ENCODE peak calls at places on chromosomes 16 and 17, in ten cellular contexts. S is cardiac muscle cell, U is neural progenitor cell, Y is IMR-90, I is tibial nerve, C is pancreas, O is RWPE2, E is AG04450, W is stomach, T is tibial artery. V is an unnamed sample. For H3K27me3, the result is how much of the 10 kb centered on the place peaks cover.

GRCh38 chr16:63289834-63290460 is 1253.7 kb upstream of the CDH8 start:
- DNase-seq in S (peak), U (peak), Y (no peak), I (no peak), C (peak), O (no peak), E (no peak), W (peak), T (peak), V (peak)

GRCh38 chr17:15910791-15911190 is 34.1 kb upstream of the ADORA2B start:
- DNase-seq in S (no peak), U (no peak), Y (peak), I (no peak), C (no peak), O (no peak), E (no peak), W (no peak), T (no peak), V (no peak)

GRCh38 chr17:40528692-40529417 is 27.4 kb upstream of the TNS4 start:
- DNase-seq in S (no peak), U (no peak), Y (no peak), I (no peak), C (no peak), O (peak), E (no peak), W (no peak), T (no peak), V (no peak)

GRCh38 chr17:48037924-48038323 is 327 bp upstream of the COPZ2 start:
- DNase-seq in S (no peak), U (no peak), Y (no peak), I (no peak), C (no peak), O (peak), E (no peak), W (no peak), T (no peak), V (no peak)

GRCh38 chr17:3892095-3892998 is 506 bp downstream of the CAMKK1 start:
- DNase-seq in S (peak), U (peak), Y (peak), I (peak), C (peak), O (peak), E (no peak), W (peak), T (peak), V (peak)

GRCh38 chr16:54290203-54291106 is 3.9 kb upstream of the IRX3 start:
- DNase-seq in S (peak), U (peak), Y (no peak), I (no peak), C (no peak), O (no peak), E (no peak), W (no peak), T (no peak), V (no peak)

GRCh38 chr17:69414408-69415274 is at the start of gene MAP2K6:
- DNase-seq in S (peak), U (peak), Y (peak), I (peak), C (peak), O (peak), E (no peak), W (peak), T (peak), V (peak)

GRCh38 chr17:50425682-50426471 is at the start of gene ACSF2:
- DNase-seq in S (peak), U (peak), Y (peak), I (peak), C (peak), O (peak), E (no peak), W (peak), T (peak), V (peak)

GRCh38 chr16:85610446-85611204 is 2.5 kb upstream of the GSE1 start:
- DNase-seq in S (peak), U (peak), Y (peak), I (peak), C (peak), O (peak), E (peak), W (peak), T (peak), V (peak)

GRCh38 chr17:42720996-42721583 is 23.8 kb downstream of the EZH1 start:
- DNase-seq in S (peak), U (peak), Y (peak), I (peak), C (peak), O (no peak), E (peak), W (no peak), T (no peak), V (peak)

GRCh38 chr16:3988824-3989223 is 108.3 kb upstream of the CREBBP start:
- DNase-seq in S (no peak), U (no peak), Y (no peak), I (no peak), C (no peak), O (no peak), E (no peak), W (no peak), T (no peak), V (peak)

GRCh38 chr16:57514891-57515600 is 21.3 kb downstream of the CCDC102A start:
- DNase-seq in S (peak), U (no peak), Y (no peak), I (no peak), C (no peak), O (no peak), E (no peak), W (no peak), T (no peak), V (no peak)

GRCh38 chr17:36863131-36863530 is 74.1 kb upstream of the LHX1 start:
- DNase-seq in S (no peak), U (no peak), Y (no peak), I (no peak), C (no peak), O (no peak), E (no peak), W (no peak), T (no peak), V (no peak)

GRCh38 chr17:60729854-60730253 is 52.2 kb downstream of the BCAS3 start:
- DNase-seq in S (no peak), U (no peak), Y (peak), I (no peak), C (no peak), O (no peak), E (no peak), W (no peak), T (no peak), V (no peak)
- H3K27ac ChIP-seq in S (no peak), U (no peak), Y (no peak), I (peak), C (no peak), O (no peak), E (no peak), W (no peak), T (no peak), V (no peak)

GRCh38 chr17:79258042-79258441 is 183.4 kb downstream of the ENGASE start:
- DNase-seq in S (no peak), U (no peak), Y (no peak), I (no peak), C (no peak), O (no peak), E (no peak), W (no peak), T (no peak), V (no peak)
- H3K27me3 ChIP-seq in S (under half), U (under half), Y (under half), I (under half), C (under half), O (half or more), E (under half), W (half or more), T (half or more), V (under half)

GRCh38 chr17:81960130-81960958 is 643 bp downstream of the NOTUM start:
- DNase-seq in S (no peak), U (peak), Y (no peak), I (no peak), C (no peak), O (peak), E (no peak), W (no peak), T (no peak), V (peak)

GRCh38 chr17:81956607-81957589 is 4.1 kb downstream of the NOTUM start:
- DNase-seq in S (no peak), U (no peak), Y (no peak), I (no peak), C (no peak), O (peak), E (no peak), W (no peak), T (no peak), V (no peak)

GRCh38 chr17:81957691-81958432 is 3.1 kb downstream of the NOTUM start:
- DNase-seq in S (no peak), U (no peak), Y (no peak), I (no peak), C (no peak), O (peak), E (no peak), W (no peak), T (no peak), V (no peak)

GRCh38 chr17:81959362-81960129 is 1.4 kb downstream of the NOTUM start:
- DNase-seq in S (peak), U (peak), Y (peak), I (peak), C (peak), O (peak), E (no peak), W (peak), T (peak), V (peak)

DNA sequence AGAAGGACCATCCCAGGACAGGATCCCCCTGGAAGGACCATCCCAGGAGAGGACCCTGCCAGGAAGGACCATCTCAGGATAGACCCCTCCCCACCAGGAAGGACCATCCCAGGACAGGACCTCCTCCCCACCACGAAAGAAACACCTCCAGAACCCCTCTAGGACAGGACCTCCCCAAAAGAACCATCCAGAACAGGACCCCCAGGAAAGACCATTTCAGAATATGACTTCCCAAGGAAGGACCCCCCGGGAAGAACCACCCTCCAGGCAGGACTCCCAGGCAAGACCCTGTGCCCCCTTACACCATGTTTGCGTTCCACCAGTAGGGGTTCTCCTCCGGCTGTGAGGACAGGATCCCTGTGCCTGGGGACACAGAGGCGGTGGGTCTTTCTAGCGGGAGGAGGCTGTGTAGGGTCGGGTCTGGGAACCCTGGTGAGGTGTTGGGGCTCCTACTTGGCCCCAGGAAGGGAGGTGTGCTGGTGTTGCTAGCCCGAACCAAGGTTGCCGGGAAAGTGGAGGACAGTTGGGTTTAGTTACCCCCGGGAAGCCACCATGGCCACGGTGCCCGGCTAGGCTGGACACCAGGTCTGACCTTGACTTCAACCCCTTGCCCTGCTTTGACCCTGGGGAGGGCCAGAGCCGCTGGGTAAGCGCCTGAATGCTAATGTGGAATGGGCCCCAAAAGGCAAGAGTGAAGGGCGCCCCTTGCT is 2.2 kb downstream of the NOTUM start:
- DNase-seq in S (no peak), U (no peak), Y (no peak), I (no peak), C (no peak), O (peak), E (no peak), W (no peak), T (no peak), V (no peak)
- TF ChIP-seq CTCF in S (no peak), U (no peak), Y (no peak), I (no peak), C (no peak), O (no peak), E (no peak), W (no peak), T (no peak), V (peak)

DNA sequence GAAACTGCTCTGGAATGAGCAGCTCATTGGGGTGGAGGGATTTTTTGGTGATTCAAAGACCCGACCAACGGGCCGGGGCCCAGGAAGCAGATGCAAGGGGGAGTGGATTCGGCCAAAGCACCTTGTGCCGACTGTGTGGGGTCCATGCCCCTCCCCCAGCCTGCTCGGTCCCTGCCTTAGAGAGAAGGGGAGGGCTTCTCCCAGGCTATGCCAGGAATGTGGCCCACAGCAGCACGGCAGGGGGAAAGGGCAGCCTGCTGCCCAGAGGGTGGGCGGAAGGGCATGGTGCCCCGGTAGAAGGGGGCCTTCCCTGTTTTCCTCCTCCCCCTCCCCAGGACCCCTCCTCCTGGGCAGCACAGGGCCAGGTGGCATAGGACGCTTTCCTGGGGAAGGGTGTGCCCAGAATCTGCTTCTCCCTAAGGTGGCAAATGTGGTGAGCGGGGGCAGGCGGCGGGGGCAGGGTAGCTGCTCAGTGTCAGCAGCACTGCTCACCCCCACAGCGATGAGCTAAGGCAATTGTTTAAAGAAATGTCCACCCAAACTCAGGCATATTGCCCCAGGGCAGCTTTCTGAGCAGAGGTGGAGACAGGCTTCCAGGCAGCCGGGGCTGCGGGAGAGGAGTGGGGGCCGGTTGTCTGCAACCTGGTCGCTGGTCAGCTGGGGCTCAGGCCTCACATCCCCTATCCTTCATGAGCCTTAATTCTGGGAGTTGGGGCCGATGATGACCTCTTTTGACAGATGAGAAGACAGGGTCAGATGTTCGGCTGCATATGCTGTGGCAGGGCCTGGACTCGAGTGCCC is 33.9 kb upstream of the MLKL start:
- DNase-seq in S (peak), U (peak), Y (no peak), I (no peak), C (no peak), O (no peak), E (no peak), W (no peak), T (no peak), V (no peak)
- H3K27ac ChIP-seq in S (no peak), U (no peak), Y (no peak), I (peak), C (no peak), O (no peak), E (no peak), W (peak), T (no peak), V (no peak)

DNA sequence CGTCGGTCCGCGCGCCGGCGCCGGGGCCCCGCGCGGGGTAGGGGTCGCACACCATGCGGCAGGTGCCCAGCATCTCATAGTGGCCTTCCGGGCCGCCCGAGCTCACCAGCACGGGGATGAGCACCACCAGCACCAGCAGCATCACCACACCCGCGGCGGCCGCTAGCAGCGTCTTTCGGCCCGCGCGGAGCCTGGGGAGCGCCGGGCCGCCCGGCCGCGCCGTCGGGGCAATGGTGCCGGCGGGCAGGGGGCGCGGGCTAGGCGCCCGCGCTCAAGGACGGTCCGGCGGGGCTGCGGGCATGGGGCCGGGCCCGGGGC is 237 bp downstream of the C1QL1 start:
- DNase-seq in S (no peak), U (no peak), Y (no peak), I (no peak), C (no peak), O (no peak), E (no peak), W (no peak), T (no peak), V (peak)
- H3K27me3 ChIP-seq in S (under half), U (half or more), Y (under half), I (half or more), C (under half), O (under half), E (under half), W (half or more), T (half or more), V (under half)

DNA sequence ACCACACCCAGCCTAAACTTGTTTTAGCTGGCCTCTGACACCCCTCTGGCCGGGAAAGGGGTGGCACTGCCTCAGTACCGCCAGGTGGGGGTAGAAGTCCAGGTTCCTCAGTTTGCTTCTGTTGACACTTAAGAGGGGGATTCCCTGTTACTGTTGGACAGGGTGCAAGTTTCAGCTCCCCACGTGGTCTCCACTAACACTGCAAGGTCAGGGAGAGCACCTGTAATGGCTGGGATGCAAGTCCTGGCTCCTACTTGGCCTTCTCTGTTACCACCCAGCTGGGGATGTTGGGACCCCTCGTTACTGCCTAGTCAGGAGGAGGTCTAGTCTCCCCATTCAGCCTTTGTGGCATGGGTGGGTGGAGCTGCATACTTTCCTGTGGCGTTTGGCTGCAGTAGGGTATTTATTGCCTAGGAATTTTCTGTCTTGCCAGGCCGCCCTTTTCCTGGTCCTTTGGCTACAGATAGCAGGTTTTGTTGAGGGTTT is 10.6 kb upstream of the MFAP4 start:
- DNase-seq in S (no peak), U (peak), Y (no peak), I (no peak), C (no peak), O (no peak), E (no peak), W (no peak), T (no peak), V (no peak)
- TF ChIP-seq CTCF in S (no peak), U (peak), Y (no peak), I (no peak), C (no peak), O (no peak), E (no peak), W (no peak), T (no peak), V (no peak)

GRCh38 chr16:89921131-89921698 is 1.9 kb upstream of the TUBB3 start:
- DNase-seq in S (no peak), U (peak), Y (no peak), I (no peak), C (no peak), O (no peak), E (no peak), W (no peak), T (no peak), V (peak)
- H3K27ac ChIP-seq in S (no peak), U (no peak), Y (peak), I (peak), C (no peak), O (peak), E (peak), W (peak), T (no peak), V (no peak)

DNA sequence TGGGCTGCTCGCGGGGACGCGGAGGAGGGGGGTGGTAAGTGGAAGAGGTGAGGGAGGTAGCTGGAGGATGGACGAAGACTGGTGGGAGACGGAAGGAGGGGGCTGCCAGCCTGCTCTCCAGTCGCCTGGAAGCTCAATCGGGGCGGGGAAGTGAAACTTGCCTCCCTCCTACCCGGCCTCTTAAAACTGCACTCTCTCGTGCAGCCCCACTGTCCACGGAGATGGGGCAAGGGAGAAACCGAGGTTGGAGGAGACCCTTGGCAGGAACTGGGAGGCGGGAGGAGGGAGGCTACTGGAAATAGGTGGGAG is 1.1 kb downstream of the SOX9 start:
- DNase-seq in S (no peak), U (no peak), Y (peak), I (no peak), C (no peak), O (no peak), E (no peak), W (no peak), T (no peak), V (no peak)
- H3K27me3 ChIP-seq in S (half or more), U (under half), Y (under half), I (half or more), C (under half), O (under half), E (under half), W (half or more), T (under half), V (half or more)

GRCh38 chr16:89246383-89246902 is 28.9 kb downstream of the ZNF778 start:
- DNase-seq in S (no peak), U (no peak), Y (no peak), I (no peak), C (no peak), O (no peak), E (no peak), W (no peak), T (no peak), V (no peak)
- TF ChIP-seq CTCF in S (no peak), U (no peak), Y (no peak), I (no peak), C (no peak), O (no peak), E (no peak), W (no peak), T (no peak), V (no peak)

V was measured in WERI-Rb-1.